ENCODE peak calls at places on chromosome 10, in nine cellular contexts. One of them, this sample, is unnamed.

GRCh38 chr10:15419279-15419874 is 48.3 kb upstream of the FAM171A1 start:
- DNase-seq in NCI-H2081: peak; percentile 7
- DNase-seq in cerebellum: peak; percentile 53
- DNase-seq in foreskin fibroblast: peak; percentile 67
- DNase-seq in HEK293T: peak; percentile 54
- DNase-seq in pancreas: no peak
- DNase-seq in CD8-positive, alpha-beta T cell: no peak
- DNase-seq in activated naive CD4-positive, alpha-beta T cell: no peak
- DNase-seq in MCF 10A: peak; percentile 60
- DNase-seq in this sample: peak; percentile 65

GRCh38 chr10:14382022-14382421 is 51.3 kb upstream of the FRMD4A start:
- DNase-seq in NCI-H2081: no peak
- DNase-seq in cerebellum: no peak
- DNase-seq in foreskin fibroblast: no peak
- DNase-seq in HEK293T: no peak
- DNase-seq in pancreas: no peak
- DNase-seq in CD8-positive, alpha-beta T cell: peak; percentile 5
- DNase-seq in activated naive CD4-positive, alpha-beta T cell: peak; percentile 5
- DNase-seq in MCF 10A: no peak
- DNase-seq in this sample: no peak

GRCh38 chr10:6912424-6912823 is 332.3 kb upstream of the PRKCQ start:
- DNase-seq in NCI-H2081: no peak
- DNase-seq in cerebellum: no peak
- DNase-seq in foreskin fibroblast: peak; percentile 51
- DNase-seq in HEK293T: no peak
- DNase-seq in pancreas: no peak
- DNase-seq in CD8-positive, alpha-beta T cell: no peak
- DNase-seq in activated naive CD4-positive, alpha-beta T cell: no peak
- DNase-seq in MCF 10A: peak; percentile 89
- DNase-seq in this sample: no peak

GRCh38 chr10:120944586-120945125 is 93.5 kb downstream of the WDR11 start:
- DNase-seq in NCI-H2081: no peak
- DNase-seq in cerebellum: no peak
- DNase-seq in foreskin fibroblast: no peak
- DNase-seq in HEK293T: no peak
- DNase-seq in pancreas: no peak
- DNase-seq in CD8-positive, alpha-beta T cell: no peak
- DNase-seq in activated naive CD4-positive, alpha-beta T cell: no peak
- DNase-seq in MCF 10A: no peak
- DNase-seq in this sample: no peak

GRCh38 chr10:84415539-84416244 is 87.3 kb downstream of the CCSER2 start:
- DNase-seq in NCI-H2081: no peak
- DNase-seq in cerebellum: no peak
- DNase-seq in foreskin fibroblast: peak; percentile 6
- DNase-seq in HEK293T: no peak
- DNase-seq in pancreas: peak; percentile 42
- DNase-seq in CD8-positive, alpha-beta T cell: no peak
- DNase-seq in activated naive CD4-positive, alpha-beta T cell: no peak
- DNase-seq in MCF 10A: peak; percentile 79
- DNase-seq in this sample: no peak

GRCh38 chr10:2839081-2839725 is 228.1 kb upstream of the PFKP start:
- DNase-seq in NCI-H2081: peak; percentile 55
- DNase-seq in cerebellum: no peak
- DNase-seq in foreskin fibroblast: no peak
- DNase-seq in HEK293T: peak; percentile 74
- DNase-seq in pancreas: no peak
- DNase-seq in CD8-positive, alpha-beta T cell: no peak
- DNase-seq in activated naive CD4-positive, alpha-beta T cell: peak; percentile 3
- DNase-seq in MCF 10A: peak; percentile 64
- DNase-seq in this sample: peak; percentile 72

GRCh38 chr10:132103116-132103910 is 37.6 kb downstream of the JAKMIP3 start:
- DNase-seq in NCI-H2081: no peak
- DNase-seq in cerebellum: no peak
- DNase-seq in foreskin fibroblast: no peak
- DNase-seq in HEK293T: no peak
- DNase-seq in pancreas: no peak
- DNase-seq in CD8-positive, alpha-beta T cell: no peak
- DNase-seq in activated naive CD4-positive, alpha-beta T cell: no peak
- DNase-seq in MCF 10A: no peak
- DNase-seq in this sample: no peak

GRCh38 chr10:6737758-6738463 is 157.8 kb upstream of the PRKCQ start:
- DNase-seq in NCI-H2081: no peak
- DNase-seq in cerebellum: peak; percentile 8
- DNase-seq in foreskin fibroblast: peak; percentile 74
- DNase-seq in HEK293T: peak; percentile 27
- DNase-seq in pancreas: no peak
- DNase-seq in CD8-positive, alpha-beta T cell: no peak
- DNase-seq in activated naive CD4-positive, alpha-beta T cell: no peak
- DNase-seq in MCF 10A: peak; percentile 63
- DNase-seq in this sample: no peak

GRCh38 chr10:106816318-106817085 is 348.0 kb downstream of the SORCS1 start:
- DNase-seq in NCI-H2081: no peak
- DNase-seq in cerebellum: no peak
- DNase-seq in foreskin fibroblast: no peak
- DNase-seq in HEK293T: no peak
- DNase-seq in pancreas: no peak
- DNase-seq in CD8-positive, alpha-beta T cell: no peak
- DNase-seq in activated naive CD4-positive, alpha-beta T cell: no peak
- DNase-seq in MCF 10A: no peak
- DNase-seq in this sample: peak; percentile 88

GRCh38 chr10:71767420-71768035 is 5.8 kb downstream of the VSIR start:
- DNase-seq in NCI-H2081: no peak
- DNase-seq in cerebellum: no peak
- DNase-seq in foreskin fibroblast: peak; percentile 53
- DNase-seq in HEK293T: no peak
- DNase-seq in pancreas: peak; percentile 52
- DNase-seq in CD8-positive, alpha-beta T cell: no peak
- DNase-seq in activated naive CD4-positive, alpha-beta T cell: no peak
- DNase-seq in MCF 10A: peak; percentile 50
- DNase-seq in this sample: no peak

GRCh38 chr10:5553400-5554170 is 28.8 kb downstream of the CALML3 start:
- DNase-seq in NCI-H2081: no peak
- DNase-seq in cerebellum: no peak
- DNase-seq in foreskin fibroblast: no peak
- DNase-seq in HEK293T: no peak
- DNase-seq in pancreas: peak; percentile 54
- DNase-seq in CD8-positive, alpha-beta T cell: no peak
- DNase-seq in activated naive CD4-positive, alpha-beta T cell: no peak
- DNase-seq in MCF 10A: no peak
- DNase-seq in this sample: no peak

GRCh38 chr10:12214763-12215218 is 18.8 kb downstream of the CDC123 start:
- DNase-seq in NCI-H2081: peak; percentile 36
- DNase-seq in cerebellum: peak; percentile 24
- DNase-seq in foreskin fibroblast: peak; percentile 82
- DNase-seq in HEK293T: peak; percentile 20
- DNase-seq in pancreas: no peak
- DNase-seq in CD8-positive, alpha-beta T cell: peak; percentile 10
- DNase-seq in activated naive CD4-positive, alpha-beta T cell: no peak
- DNase-seq in MCF 10A: peak; percentile 65
- DNase-seq in this sample: peak; percentile 61

GRCh38 chr10:26738354-26738753 is 40.9 kb downstream of the PDSS1 start:
- DNase-seq in NCI-H2081: no peak
- DNase-seq in cerebellum: no peak
- DNase-seq in foreskin fibroblast: no peak
- DNase-seq in HEK293T: no peak
- DNase-seq in pancreas: no peak
- DNase-seq in CD8-positive, alpha-beta T cell: no peak
- DNase-seq in activated naive CD4-positive, alpha-beta T cell: no peak
- DNase-seq in MCF 10A: no peak
- DNase-seq in this sample: no peak

GRCh38 chr10:53314856-53315255 is 542.3 kb upstream of the MBL2 start:
- DNase-seq in NCI-H2081: no peak
- DNase-seq in cerebellum: no peak
- DNase-seq in foreskin fibroblast: peak; percentile 72
- DNase-seq in HEK293T: no peak
- DNase-seq in pancreas: no peak
- DNase-seq in CD8-positive, alpha-beta T cell: no peak
- DNase-seq in activated naive CD4-positive, alpha-beta T cell: no peak
- DNase-seq in MCF 10A: peak; percentile 86
- DNase-seq in this sample: no peak

GRCh38 chr10:49600781-49601400 is 9.2 kb upstream of the SLC18A3 start:
- DNase-seq in NCI-H2081: no peak
- DNase-seq in cerebellum: no peak
- DNase-seq in foreskin fibroblast: no peak
- DNase-seq in HEK293T: no peak
- DNase-seq in pancreas: no peak
- DNase-seq in CD8-positive, alpha-beta T cell: no peak
- DNase-seq in activated naive CD4-positive, alpha-beta T cell: no peak
- DNase-seq in MCF 10A: no peak
- DNase-seq in this sample: no peak

GRCh38 chr10:30028006-30028441 is 31.4 kb downstream of the JCAD start:
- DNase-seq in NCI-H2081: no peak
- DNase-seq in cerebellum: no peak
- DNase-seq in foreskin fibroblast: no peak
- DNase-seq in HEK293T: no peak
- DNase-seq in pancreas: no peak
- DNase-seq in CD8-positive, alpha-beta T cell: no peak
- DNase-seq in activated naive CD4-positive, alpha-beta T cell: peak; percentile 14
- DNase-seq in MCF 10A: no peak
- DNase-seq in this sample: no peak

GRCh38 chr10:112213836-112214235 is 30.3 kb upstream of the GPAM start:
- DNase-seq in NCI-H2081: no peak
- DNase-seq in cerebellum: no peak
- DNase-seq in foreskin fibroblast: no peak
- DNase-seq in HEK293T: no peak
- DNase-seq in pancreas: no peak
- DNase-seq in CD8-positive, alpha-beta T cell: no peak
- DNase-seq in activated naive CD4-positive, alpha-beta T cell: no peak
- DNase-seq in MCF 10A: no peak
- DNase-seq in this sample: no peak

GRCh38 chr10:87054373-87055295 is 34.5 kb downstream of the FAM25A start:
- DNase-seq in NCI-H2081: no peak
- DNase-seq in cerebellum: no peak
- DNase-seq in foreskin fibroblast: peak; percentile 67
- DNase-seq in HEK293T: peak; percentile 12
- DNase-seq in pancreas: no peak
- DNase-seq in CD8-positive, alpha-beta T cell: no peak
- DNase-seq in activated naive CD4-positive, alpha-beta T cell: no peak
- DNase-seq in MCF 10A: no peak
- DNase-seq in this sample: peak; percentile 92

GRCh38 chr10:103859161-103860141 is 4.1 kb upstream of the SH3PXD2A start:
- DNase-seq in NCI-H2081: peak; percentile 37
- DNase-seq in cerebellum: peak; percentile 76
- DNase-seq in foreskin fibroblast: peak; percentile 84
- DNase-seq in HEK293T: peak; percentile 67
- DNase-seq in pancreas: no peak
- DNase-seq in CD8-positive, alpha-beta T cell: peak; percentile 32
- DNase-seq in activated naive CD4-positive, alpha-beta T cell: peak; percentile 16
- DNase-seq in MCF 10A: peak; percentile 77
- DNase-seq in this sample: peak; percentile 71

GRCh38 chr10:103564799-103565365 is 71.4 kb downstream of the NEURL1 start:
- DNase-seq in NCI-H2081: no peak
- DNase-seq in cerebellum: no peak
- DNase-seq in foreskin fibroblast: no peak
- DNase-seq in HEK293T: peak; percentile 84
- DNase-seq in pancreas: peak; percentile 58
- DNase-seq in CD8-positive, alpha-beta T cell: no peak
- DNase-seq in activated naive CD4-positive, alpha-beta T cell: no peak
- DNase-seq in MCF 10A: peak; percentile 42
- DNase-seq in this sample: peak; percentile 77

GRCh38 chr10:133527779-133528271 is 662 bp downstream of the CYP2E1 start:
- DNase-seq in NCI-H2081: no peak
- DNase-seq in cerebellum: peak; percentile 40
- DNase-seq in foreskin fibroblast: peak; percentile 7
- DNase-seq in HEK293T: no peak
- DNase-seq in pancreas: peak; percentile 87
- DNase-seq in CD8-positive, alpha-beta T cell: no peak
- DNase-seq in activated naive CD4-positive, alpha-beta T cell: no peak
- DNase-seq in MCF 10A: no peak
- DNase-seq in this sample: no peak

GRCh38 chr10:69406302-69406811 is 10.4 kb downstream of the TACR2 start:
- DNase-seq in NCI-H2081: no peak
- DNase-seq in cerebellum: no peak
- DNase-seq in foreskin fibroblast: peak; percentile 16
- DNase-seq in HEK293T: no peak
- DNase-seq in pancreas: no peak
- DNase-seq in CD8-positive, alpha-beta T cell: no peak
- DNase-seq in activated naive CD4-positive, alpha-beta T cell: no peak
- DNase-seq in MCF 10A: no peak
- DNase-seq in this sample: no peak

GRCh38 chr10:123855013-123855684 is 36.5 kb downstream of the CPXM2 start:
- DNase-seq in NCI-H2081: no peak
- DNase-seq in cerebellum: no peak
- DNase-seq in foreskin fibroblast: no peak
- DNase-seq in HEK293T: no peak
- DNase-seq in pancreas: no peak
- DNase-seq in CD8-positive, alpha-beta T cell: no peak
- DNase-seq in activated naive CD4-positive, alpha-beta T cell: no peak
- DNase-seq in MCF 10A: no peak
- DNase-seq in this sample: no peak

GRCh38 chr10:44975487-44976331 is 2.9 kb downstream of the DEPP1 start:
- DNase-seq in NCI-H2081: no peak
- DNase-seq in cerebellum: no peak
- DNase-seq in foreskin fibroblast: peak; percentile 38
- DNase-seq in HEK293T: no peak
- DNase-seq in pancreas: no peak
- DNase-seq in CD8-positive, alpha-beta T cell: no peak
- DNase-seq in activated naive CD4-positive, alpha-beta T cell: no peak
- DNase-seq in MCF 10A: peak; percentile 59
- DNase-seq in this sample: peak; percentile 42

GRCh38 chr10:103834436-103835095 is 20.8 kb downstream of the SH3PXD2A start:
- DNase-seq in NCI-H2081: no peak
- DNase-seq in cerebellum: no peak
- DNase-seq in foreskin fibroblast: no peak
- DNase-seq in HEK293T: no peak
- DNase-seq in pancreas: no peak
- DNase-seq in CD8-positive, alpha-beta T cell: no peak
- DNase-seq in activated naive CD4-positive, alpha-beta T cell: no peak
- DNase-seq in MCF 10A: no peak
- DNase-seq in this sample: no peak

GRCh38 chr10:31010062-31010461 is 21.6 kb downstream of the ZNF438 start:
- DNase-seq in NCI-H2081: no peak
- DNase-seq in cerebellum: no peak
- DNase-seq in foreskin fibroblast: peak; percentile 34
- DNase-seq in HEK293T: no peak
- DNase-seq in pancreas: no peak
- DNase-seq in CD8-positive, alpha-beta T cell: no peak
- DNase-seq in activated naive CD4-positive, alpha-beta T cell: no peak
- DNase-seq in MCF 10A: no peak
- DNase-seq in this sample: no peak

GRCh38 chr10:13784067-13784466 is 197.3 kb downstream of the PRPF18 start:
- DNase-seq in NCI-H2081: no peak
- DNase-seq in cerebellum: no peak
- DNase-seq in foreskin fibroblast: peak; percentile 62
- DNase-seq in HEK293T: no peak
- DNase-seq in pancreas: no peak
- DNase-seq in CD8-positive, alpha-beta T cell: no peak
- DNase-seq in activated naive CD4-positive, alpha-beta T cell: no peak
- DNase-seq in MCF 10A: peak; percentile 40
- DNase-seq in this sample: peak; percentile 48

GRCh38 chr10:4941540-4942330 is 21.5 kb upstream of the AKR1C1 start:
- DNase-seq in NCI-H2081: no peak
- DNase-seq in cerebellum: no peak
- DNase-seq in foreskin fibroblast: peak; percentile 12
- DNase-seq in HEK293T: no peak
- DNase-seq in pancreas: no peak
- DNase-seq in CD8-positive, alpha-beta T cell: no peak
- DNase-seq in activated naive CD4-positive, alpha-beta T cell: no peak
- DNase-seq in MCF 10A: peak; percentile 59
- DNase-seq in this sample: no peak

GRCh38 chr10:110530131-110530831 is 32.6 kb downstream of the DUSP5 start:
- DNase-seq in NCI-H2081: no peak
- DNase-seq in cerebellum: peak; percentile 78
- DNase-seq in foreskin fibroblast: peak; percentile 89
- DNase-seq in HEK293T: peak; percentile 68
- DNase-seq in pancreas: peak; percentile 58
- DNase-seq in CD8-positive, alpha-beta T cell: no peak
- DNase-seq in activated naive CD4-positive, alpha-beta T cell: no peak
- DNase-seq in MCF 10A: peak; percentile 77
- DNase-seq in this sample: peak; percentile 73

GRCh38 chr10:30118590-30118989 is 59.2 kb upstream of the JCAD start:
- DNase-seq in NCI-H2081: no peak
- DNase-seq in cerebellum: no peak
- DNase-seq in foreskin fibroblast: no peak
- DNase-seq in HEK293T: no peak
- DNase-seq in pancreas: no peak
- DNase-seq in CD8-positive, alpha-beta T cell: no peak
- DNase-seq in activated naive CD4-positive, alpha-beta T cell: no peak
- DNase-seq in MCF 10A: no peak
- DNase-seq in this sample: no peak

GRCh38 chr10:3805791-3806381 is 20.9 kb upstream of the KLF6 start:
- DNase-seq in NCI-H2081: peak; percentile 54
- DNase-seq in cerebellum: no peak
- DNase-seq in foreskin fibroblast: peak; percentile 88
- DNase-seq in HEK293T: no peak
- DNase-seq in pancreas: no peak
- DNase-seq in CD8-positive, alpha-beta T cell: no peak
- DNase-seq in activated naive CD4-positive, alpha-beta T cell: peak; percentile 17
- DNase-seq in MCF 10A: peak; percentile 73
- DNase-seq in this sample: no peak

This sample was measured in neural progenitor cell.